ENCODE peak calls at places on chromosomes 12 and 14, in four cellular contexts. One of them, this sample, is unnamed.

GRCh38 chr14:41062826-41063225 is 543.9 kb upstream of the LRFN5 start:
- DNase-seq in WERI-Rb-1: no peak
- DNase-seq in CD8-positive, alpha-beta T cell: no peak
- DNase-seq in left ventricle myocardium inferior: no peak
- DNase-seq in this sample: no peak

GRCh38 chr12:119808441-119808840 is 68.7 kb downstream of the CIT start:
- DNase-seq in CD8-positive, alpha-beta T cell: no peak
- DNase-seq in left ventricle myocardium inferior: no peak
- DNase-seq in WERI-Rb-1: no peak
- DNase-seq in this sample: no peak

GRCh38 chr14:75519826-75520692 is 2.2 kb upstream of the BATF start:
- DNase-seq in left ventricle myocardium inferior: no peak
- DNase-seq in WERI-Rb-1: no peak
- DNase-seq in CD8-positive, alpha-beta T cell: no peak
- DNase-seq in this sample: no peak

GRCh38 chr12:49296836-49297694 is 2.1 kb downstream of the PRPH start:
- DNase-seq in CD8-positive, alpha-beta T cell: no peak
- DNase-seq in left ventricle myocardium inferior: no peak
- DNase-seq in WERI-Rb-1: peak; percentile 88
- DNase-seq in this sample: no peak

GRCh38 chr12:69343885-69344612 is 4.1 kb upstream of the LYZ start:
- DNase-seq in left ventricle myocardium inferior: no peak
- DNase-seq in WERI-Rb-1: no peak
- DNase-seq in CD8-positive, alpha-beta T cell: no peak
- DNase-seq in this sample: no peak

GRCh38 chr14:77601846-77602609 is 14.4 kb downstream of the SPTLC2 start:
- DNase-seq in WERI-Rb-1: no peak
- DNase-seq in CD8-positive, alpha-beta T cell: no peak
- DNase-seq in left ventricle myocardium inferior: no peak
- DNase-seq in this sample: no peak

GRCh38 chr14:68140111-68140741 is 320.6 kb downstream of the RAD51B start:
- DNase-seq in WERI-Rb-1: peak; percentile 13
- DNase-seq in CD8-positive, alpha-beta T cell: no peak
- DNase-seq in left ventricle myocardium inferior: no peak
- DNase-seq in this sample: no peak

GRCh38 chr12:91988571-91988970 is 157.1 kb downstream of the BTG1 start:
- DNase-seq in left ventricle myocardium inferior: no peak
- DNase-seq in CD8-positive, alpha-beta T cell: no peak
- DNase-seq in WERI-Rb-1: no peak
- DNase-seq in this sample: no peak

GRCh38 chr14:100865682-100866591 is 37.6 kb downstream of the RTL1 start:
- DNase-seq in WERI-Rb-1: no peak
- DNase-seq in left ventricle myocardium inferior: peak; percentile 9
- DNase-seq in CD8-positive, alpha-beta T cell: no peak
- DNase-seq in this sample: no peak

GRCh38 chr14:105939810-105940508 is 413.6 kb downstream of the TMEM121 start:
- DNase-seq in WERI-Rb-1: no peak
- DNase-seq in CD8-positive, alpha-beta T cell: no peak
- DNase-seq in left ventricle myocardium inferior: no peak
- DNase-seq in this sample: no peak

GRCh38 chr14:55074662-55075061 is 23.2 kb downstream of the MAPK1IP1L start:
- DNase-seq in left ventricle myocardium inferior: no peak
- DNase-seq in CD8-positive, alpha-beta T cell: no peak
- DNase-seq in WERI-Rb-1: no peak
- DNase-seq in this sample: no peak
- H3K27ac ChIP-seq in left ventricle myocardium inferior: peak overlapping the region; percentile 86
- H3K27ac ChIP-seq in CD8-positive, alpha-beta T cell: no peak overlapping the region
- H3K27ac ChIP-seq in WERI-Rb-1: no peak overlapping the region
- H3K27ac ChIP-seq in this sample: no peak overlapping the region

GRCh38 chr12:50708619-50709018 is 55.3 kb upstream of the ATF1 start:
- DNase-seq in left ventricle myocardium inferior: no peak
- DNase-seq in WERI-Rb-1: no peak
- DNase-seq in CD8-positive, alpha-beta T cell: no peak
- DNase-seq in this sample: no peak
- H3K27ac ChIP-seq in left ventricle myocardium inferior: no peak overlapping the region
- H3K27ac ChIP-seq in WERI-Rb-1: no peak overlapping the region
- H3K27ac ChIP-seq in CD8-positive, alpha-beta T cell: no peak overlapping the region
- H3K27ac ChIP-seq in this sample: no peak overlapping the region

DNA sequence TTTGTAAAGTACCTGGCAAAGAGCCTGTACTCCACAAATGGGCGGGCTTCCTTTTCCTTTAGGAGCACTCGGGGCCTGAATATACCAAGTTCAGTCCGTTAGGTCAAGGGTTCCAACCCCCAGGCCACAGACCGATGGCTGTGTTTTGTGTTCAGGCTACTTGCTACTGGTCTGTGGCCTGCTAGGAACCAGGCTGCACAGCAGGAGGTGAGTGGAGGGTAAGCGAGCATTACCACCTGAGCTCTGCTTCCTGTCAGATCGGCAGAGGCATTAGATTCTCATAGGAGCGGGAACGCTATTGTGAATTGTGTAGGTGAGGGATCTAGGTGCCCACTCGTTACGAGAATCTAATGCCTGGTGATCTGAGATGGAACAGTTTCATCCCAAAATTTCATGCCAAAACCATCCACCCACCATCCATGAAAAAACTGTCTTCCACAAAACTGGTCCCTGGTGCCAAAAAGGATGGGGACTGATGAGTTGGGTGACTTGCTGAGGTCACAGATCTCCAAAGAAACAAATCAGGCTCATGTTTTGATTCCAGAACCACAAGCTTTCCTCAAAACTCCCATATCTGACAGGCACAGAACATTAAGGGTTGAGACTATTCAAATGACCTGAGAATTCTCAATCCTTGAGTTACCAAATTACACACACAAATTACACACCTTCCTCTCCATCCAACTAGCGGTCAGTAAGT is 4.2 kb downstream of the CSRP2 start:
- DNase-seq in left ventricle myocardium inferior: no peak
- DNase-seq in CD8-positive, alpha-beta T cell: no peak
- DNase-seq in WERI-Rb-1: no peak
- DNase-seq in this sample: no peak
- H3K27ac ChIP-seq in left ventricle myocardium inferior: no peak overlapping the region
- H3K27ac ChIP-seq in CD8-positive, alpha-beta T cell: no peak overlapping the region
- H3K27ac ChIP-seq in WERI-Rb-1: no peak overlapping the region
- H3K27ac ChIP-seq in this sample: no peak overlapping the region

GRCh38 chr14:50955373-50956043 is 11.2 kb upstream of the PYGL start:
- DNase-seq in CD8-positive, alpha-beta T cell: no peak
- DNase-seq in WERI-Rb-1: peak; percentile 83
- DNase-seq in left ventricle myocardium inferior: peak; percentile 43
- DNase-seq in this sample: no peak
- H3K27ac ChIP-seq in CD8-positive, alpha-beta T cell: no peak overlapping the region
- H3K27ac ChIP-seq in WERI-Rb-1: peak overlapping the region; percentile 58
- H3K27ac ChIP-seq in left ventricle myocardium inferior: peak overlapping the region; percentile 11
- H3K27ac ChIP-seq in this sample: peak overlapping the region; percentile 6

GRCh38 chr14:27995688-27996087 is 770.9 kb upstream of the FOXG1 start:
- DNase-seq in WERI-Rb-1: no peak
- DNase-seq in CD8-positive, alpha-beta T cell: no peak
- DNase-seq in left ventricle myocardium inferior: no peak
- DNase-seq in this sample: no peak
- H3K27ac ChIP-seq in WERI-Rb-1: no peak overlapping the region
- H3K27ac ChIP-seq in CD8-positive, alpha-beta T cell: no peak overlapping the region
- H3K27ac ChIP-seq in left ventricle myocardium inferior: no peak overlapping the region
- H3K27ac ChIP-seq in this sample: no peak overlapping the region

GRCh38 chr12:110037315-110037714 is 11.0 kb downstream of the C12orf76 start:
- DNase-seq in WERI-Rb-1: no peak
- DNase-seq in CD8-positive, alpha-beta T cell: no peak
- DNase-seq in left ventricle myocardium inferior: no peak
- DNase-seq in this sample: peak; percentile 38
- H3K27ac ChIP-seq in WERI-Rb-1: no peak overlapping the region
- H3K27ac ChIP-seq in CD8-positive, alpha-beta T cell: no peak overlapping the region
- H3K27ac ChIP-seq in left ventricle myocardium inferior: peak overlapping the region; percentile 36
- H3K27ac ChIP-seq in this sample: peak overlapping the region; percentile 82

GRCh38 chr14:104665663-104666522 is 23.5 kb upstream of the INF2 start:
- DNase-seq in left ventricle myocardium inferior: peak; percentile 49
- DNase-seq in WERI-Rb-1: no peak
- DNase-seq in CD8-positive, alpha-beta T cell: peak; percentile 37
- DNase-seq in this sample: peak; percentile 85
- H3K27ac ChIP-seq in left ventricle myocardium inferior: peak overlapping the region; percentile 9
- H3K27ac ChIP-seq in WERI-Rb-1: peak overlapping the region; percentile 8
- H3K27ac ChIP-seq in CD8-positive, alpha-beta T cell: no peak overlapping the region
- H3K27ac ChIP-seq in this sample: peak overlapping the region; percentile 99

DNA sequence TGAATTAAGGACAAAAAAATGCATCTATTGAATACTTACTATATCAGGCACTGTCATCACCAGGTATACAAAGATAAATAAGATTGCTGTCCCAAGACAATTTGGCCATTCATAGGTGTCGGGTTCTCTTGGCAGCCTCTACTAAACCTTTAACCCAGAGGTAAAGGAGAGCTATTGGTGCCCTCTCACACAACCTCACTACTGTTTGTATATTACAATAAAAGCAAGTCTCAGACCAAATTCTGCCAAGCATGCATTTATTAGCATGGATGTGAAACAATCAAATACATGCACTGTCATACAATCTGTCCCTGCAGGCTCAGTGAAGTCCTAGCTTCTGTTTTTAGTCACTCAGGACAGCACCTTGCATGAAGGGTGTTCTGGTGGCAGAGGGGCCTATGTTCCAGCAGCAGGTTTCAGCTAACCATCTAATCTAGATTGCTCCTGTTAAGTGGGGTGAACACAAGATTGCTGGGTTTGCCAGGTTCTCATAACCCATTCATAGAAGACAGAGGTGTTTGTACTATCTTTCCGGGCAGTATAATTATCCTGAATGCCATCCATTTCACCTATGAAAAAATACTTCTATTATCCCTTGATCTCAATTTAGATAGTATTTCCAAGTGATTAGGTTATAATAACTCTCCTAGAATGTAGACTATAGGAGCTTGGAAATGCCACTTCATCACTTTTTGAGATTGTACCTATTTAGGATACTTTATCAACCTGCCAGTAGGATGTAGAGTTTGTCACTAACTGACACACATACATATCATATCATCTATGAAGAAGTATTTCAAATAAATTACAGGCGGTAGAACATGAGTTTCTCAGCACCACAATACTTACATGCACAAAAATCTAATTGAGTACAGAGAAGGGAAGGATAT is 254.0 kb upstream of the KRR1 start:
- DNase-seq in WERI-Rb-1: no peak
- DNase-seq in left ventricle myocardium inferior: no peak
- DNase-seq in CD8-positive, alpha-beta T cell: no peak
- DNase-seq in this sample: no peak
- H3K27ac ChIP-seq in WERI-Rb-1: no peak overlapping the region
- H3K27ac ChIP-seq in left ventricle myocardium inferior: no peak overlapping the region
- H3K27ac ChIP-seq in CD8-positive, alpha-beta T cell: no peak overlapping the region
- H3K27ac ChIP-seq in this sample: no peak overlapping the region

GRCh38 chr12:54413284-54414190 is 5.5 kb downstream of the ITGA5 start:
- DNase-seq in CD8-positive, alpha-beta T cell: peak; percentile 80
- DNase-seq in WERI-Rb-1: no peak
- DNase-seq in left ventricle myocardium inferior: peak; percentile 59
- DNase-seq in this sample: no peak
- H3K27ac ChIP-seq in CD8-positive, alpha-beta T cell: peak overlapping the region; percentile 92
- H3K27ac ChIP-seq in WERI-Rb-1: no peak overlapping the region
- H3K27ac ChIP-seq in left ventricle myocardium inferior: peak overlapping the region; percentile 89
- H3K27ac ChIP-seq in this sample: no peak overlapping the region

This sample was measured in substantia nigra.